ENCODE peak calls at places on chromosomes 12 and 14, in seven cellular contexts. V, G, Q, A, K, D and I are unnamed samples.

GRCh38 chr12:41254546-41254945 is 66.4 kb downstream of the PDZRN4 start:
- DNase-seq in V (peak), G (no peak), Q (no peak), A (no peak), K (no peak), D (peak), I (no peak)

GRCh38 chr12:131983554-131983953 is 33.8 kb downstream of the EP400 start:
- DNase-seq in V (no peak), G (no peak), Q (no peak), A (no peak), K (no peak), D (no peak), I (no peak)

GRCh38 chr12:18750087-18750486 is 12.2 kb downstream of the CAPZA3 start:
- DNase-seq in V (peak), G (no peak), Q (peak), A (no peak), K (no peak), D (peak), I (no peak)

GRCh38 chr14:66468778-66469367 is 17.3 kb upstream of the CCDC196 start:
- DNase-seq in V (no peak), G (no peak), Q (peak), A (no peak), K (no peak), D (no peak), I (no peak)

GRCh38 chr14:69811868-69812252 is 14.8 kb upstream of the SLC10A1 start:
- DNase-seq in V (no peak), G (no peak), Q (no peak), A (no peak), K (no peak), D (no peak), I (no peak)

GRCh38 chr12:74449872-74450271 is 87.8 kb upstream of the ATXN7L3B start:
- DNase-seq in V (no peak), G (no peak), Q (no peak), A (peak), K (no peak), D (peak), I (no peak)

GRCh38 chr12:116492703-116493324 is 66.4 kb upstream of the MAP1LC3B2 start:
- DNase-seq in V (peak), G (no peak), Q (peak), A (peak), K (no peak), D (peak), I (no peak)

GRCh38 chr14:75539562-75540478 is 17.6 kb downstream of the BATF start:
- DNase-seq in V (no peak), G (peak), Q (peak), A (no peak), K (no peak), D (no peak), I (no peak)

GRCh38 chr14:100944052-100944451 is 40.5 kb upstream of the RTL1 start:
- DNase-seq in V (no peak), G (no peak), Q (no peak), A (no peak), K (no peak), D (no peak), I (no peak)

GRCh38 chr12:124721501-124722154 is 142.0 kb downstream of the SCARB1 start:
- DNase-seq in V (no peak), G (no peak), Q (no peak), A (no peak), K (no peak), D (peak), I (no peak)

GRCh38 chr14:85527006-85527405 is 2.9 kb upstream of the FLRT2 start:
- DNase-seq in V (no peak), G (no peak), Q (no peak), A (peak), K (no peak), D (peak), I (no peak)

GRCh38 chr14:73368621-73369020 is 89.7 kb downstream of the NUMB start:
- DNase-seq in V (no peak), G (no peak), Q (no peak), A (no peak), K (no peak), D (no peak), I (no peak)

GRCh38 chr12:3601466-3602150 is 110.6 kb downstream of the PRMT8 start:
- DNase-seq in V (no peak), G (no peak), Q (no peak), A (peak), K (no peak), D (no peak), I (no peak)

GRCh38 chr14:55026793-55027560 is at the start of the genes SOCS4 and WDHD1:
- DNase-seq in V (peak), G (peak), Q (peak), A (peak), K (peak), D (peak), I (no peak)

GRCh38 chr14:55026441-55026792 is 482 bp downstream of the WDHD1 start:
- DNase-seq in V (no peak), G (no peak), Q (no peak), A (no peak), K (no peak), D (no peak), I (no peak)

GRCh38 chr14:55028066-55028465 is 1.0 kb downstream of the SOCS4 start:
- DNase-seq in V (no peak), G (no peak), Q (no peak), A (peak), K (no peak), D (no peak), I (no peak)

GRCh38 chr14:55028476-55028875 is 1.4 kb downstream of the SOCS4 start:
- DNase-seq in V (no peak), G (no peak), Q (no peak), A (no peak), K (no peak), D (no peak), I (no peak)

DNA sequence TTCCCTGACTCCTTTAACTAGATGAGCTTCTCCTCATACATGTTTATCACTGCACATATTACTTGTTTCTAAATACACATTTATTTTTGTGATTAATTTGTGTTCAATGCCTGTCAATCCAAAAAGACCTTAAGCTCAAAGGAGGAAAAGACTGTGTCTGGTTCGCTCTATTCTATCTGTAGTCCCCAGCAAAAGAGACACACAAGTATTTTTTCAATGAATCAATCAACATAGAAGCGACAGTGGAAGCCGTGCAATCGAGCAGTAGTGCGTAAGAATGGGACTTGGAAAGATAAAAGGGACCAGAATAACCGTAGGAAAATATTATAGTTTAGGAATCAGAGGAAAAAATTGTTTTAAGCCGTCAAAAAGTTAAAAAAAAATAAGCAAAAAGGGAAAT is 951 bp downstream of the WDHD1 start:
- DNase-seq in V (no peak), G (no peak), Q (no peak), A (no peak), K (no peak), D (no peak), I (no peak)
- H3K27ac ChIP-seq in V (no peak), G (no peak), Q (peak), A (peak), K (no peak), D (peak), I (no peak)

DNA sequence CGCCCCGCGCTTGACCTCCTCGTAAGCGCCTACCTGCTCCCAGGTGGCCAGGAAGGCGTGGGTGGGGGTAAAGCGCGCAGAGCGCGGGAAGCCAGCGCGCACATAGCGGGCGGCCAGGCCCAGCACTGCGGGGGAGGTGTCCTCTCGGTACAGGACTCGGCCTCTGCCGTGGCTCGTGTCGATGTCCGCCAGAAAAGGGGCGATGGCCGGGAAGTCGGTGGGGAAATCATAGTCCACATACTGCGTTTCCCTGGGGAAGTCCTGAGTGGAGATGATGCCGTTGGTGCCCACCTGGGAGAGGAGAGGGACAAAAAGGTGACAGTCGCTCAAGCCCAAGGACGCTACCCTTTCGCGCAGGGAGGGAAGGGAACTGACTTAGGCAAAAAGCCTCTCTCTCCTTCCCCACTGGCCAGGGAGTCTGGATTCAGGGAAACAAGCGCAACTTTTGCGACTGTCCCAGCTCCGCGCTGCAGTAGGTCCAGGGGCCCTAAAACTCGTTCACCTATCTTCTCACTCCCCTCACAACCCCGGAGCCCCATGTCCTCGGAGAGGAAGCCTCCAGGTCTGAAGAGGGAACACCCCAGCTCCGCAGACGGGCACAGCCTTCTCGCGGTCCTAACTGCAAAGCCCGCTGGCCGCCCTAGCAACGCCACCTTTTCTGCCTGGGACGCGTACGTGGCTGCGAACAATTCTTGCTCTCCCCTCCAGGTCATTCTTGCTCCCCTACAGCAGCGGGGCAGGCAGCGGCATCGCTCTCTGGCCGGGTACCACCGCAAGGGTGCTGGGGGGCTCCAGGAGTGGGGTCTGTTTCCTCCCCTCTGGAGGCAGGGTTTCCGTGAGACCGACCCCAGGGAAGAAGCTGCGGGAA is 752 bp downstream of the NID2 start:
- DNase-seq in V (no peak), G (no peak), Q (peak), A (peak), K (no peak), D (peak), I (no peak)
- H3K4me3 ChIP-seq in V (no peak), G (peak), Q (peak), A (peak), K (peak), D (peak), I (peak)

GRCh38 chr14:94819531-94819930 is 49.6 kb upstream of the GSC start:
- DNase-seq in V (no peak), G (no peak), Q (no peak), A (peak), K (no peak), D (no peak), I (no peak)
- H3K27ac ChIP-seq in V (no peak), G (no peak), Q (no peak), A (no peak), K (no peak), D (no peak), I (no peak)

GRCh38 chr14:23407516-23408306 is at the start of gene MYH6:
- DNase-seq in V (no peak), G (no peak), Q (no peak), A (no peak), K (no peak), D (no peak), I (no peak)

GRCh38 chr14:23405516-23406025 is 2.5 kb downstream of the MYH6 start:
- DNase-seq in V (no peak), G (no peak), Q (no peak), A (no peak), K (no peak), D (no peak), I (no peak)

GRCh38 chr14:23408307-23408630 is 196 bp upstream of the MYH6 start:
- DNase-seq in V (no peak), G (no peak), Q (no peak), A (no peak), K (no peak), D (no peak), I (no peak)

GRCh38 chr14:23406244-23406643 is 1.8 kb downstream of the MYH6 start:
- DNase-seq in V (no peak), G (no peak), Q (no peak), A (peak), K (no peak), D (no peak), I (no peak)

GRCh38 chr14:23406725-23407355 is 1.2 kb downstream of the MYH6 start:
- DNase-seq in V (no peak), G (no peak), Q (no peak), A (no peak), K (no peak), D (no peak), I (no peak)
- H3K4me3 ChIP-seq in V (no peak), G (no peak), Q (no peak), A (no peak), K (no peak), D (no peak), I (no peak)

GRCh38 chr12:109860961-109861360 is 19.4 kb downstream of the GLTP start:
- DNase-seq in V (no peak), G (no peak), Q (no peak), A (no peak), K (no peak), D (no peak), I (no peak)

GRCh38 chr12:109858764-109859163 is 21.6 kb downstream of the GLTP start:
- DNase-seq in V (no peak), G (no peak), Q (no peak), A (no peak), K (no peak), D (no peak), I (no peak)

GRCh38 chr12:109857715-109858114 is 22.6 kb downstream of the GLTP start:
- DNase-seq in V (no peak), G (no peak), Q (no peak), A (no peak), K (no peak), D (no peak), I (no peak)

DNA sequence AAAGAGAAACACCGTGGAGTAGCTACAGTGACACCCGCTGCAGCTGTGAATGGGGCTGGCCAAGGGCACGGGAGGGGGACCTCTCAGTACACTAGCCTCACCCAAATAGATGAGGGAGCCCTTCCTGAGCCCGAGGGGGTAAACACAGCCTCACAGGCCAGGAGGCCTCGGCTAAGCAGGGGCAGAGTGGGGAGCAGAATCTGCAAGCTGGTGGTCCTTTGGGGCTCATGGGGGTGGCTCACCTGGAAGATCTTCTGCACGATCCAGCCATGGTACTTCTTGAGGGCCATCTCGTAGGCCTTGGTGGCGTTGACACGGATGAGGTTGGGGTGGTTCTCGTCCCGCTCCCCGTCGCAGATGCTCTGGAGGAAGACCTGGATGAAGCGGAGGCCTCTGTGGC is 22.2 kb upstream of the TRPV4 start:
- DNase-seq in V (no peak), G (no peak), Q (no peak), A (no peak), K (no peak), D (no peak), I (no peak)
- H3K27ac ChIP-seq in V (no peak), G (no peak), Q (no peak), A (no peak), K (no peak), D (no peak), I (no peak)

DNA sequence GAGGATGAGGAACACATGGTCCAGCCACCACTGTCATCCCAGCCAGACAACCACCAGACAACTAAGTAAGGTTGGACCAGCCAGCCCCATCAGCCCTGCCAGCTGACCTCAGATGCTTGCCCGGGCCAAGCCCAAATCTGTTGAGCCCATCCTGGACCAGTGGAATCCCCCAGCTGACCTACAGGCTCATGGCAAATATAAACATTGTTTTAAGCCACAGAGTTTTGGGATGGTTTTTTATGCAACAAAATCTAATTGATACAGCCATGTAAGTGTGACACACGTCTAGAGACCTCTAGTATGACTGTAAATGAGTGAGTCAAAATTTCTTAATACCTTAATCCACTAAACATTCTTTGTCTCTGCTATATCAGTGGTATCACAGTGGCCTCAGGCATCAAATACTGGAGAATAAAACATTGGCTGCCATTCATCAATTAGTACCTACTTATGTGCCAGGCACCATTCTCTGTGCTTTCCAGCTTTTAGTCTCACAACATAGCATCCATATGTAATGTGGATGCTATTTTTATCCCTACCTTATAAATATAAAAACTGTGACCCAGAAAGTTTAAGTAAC is 24.2 kb upstream of the NT5DC3 start:
- DNase-seq in V (no peak), G (no peak), Q (no peak), A (no peak), K (no peak), D (no peak), I (no peak)
- H3K4me3 ChIP-seq in V (no peak), G (no peak), Q (no peak), A (no peak), K (no peak), D (no peak), I (no peak)

DNA sequence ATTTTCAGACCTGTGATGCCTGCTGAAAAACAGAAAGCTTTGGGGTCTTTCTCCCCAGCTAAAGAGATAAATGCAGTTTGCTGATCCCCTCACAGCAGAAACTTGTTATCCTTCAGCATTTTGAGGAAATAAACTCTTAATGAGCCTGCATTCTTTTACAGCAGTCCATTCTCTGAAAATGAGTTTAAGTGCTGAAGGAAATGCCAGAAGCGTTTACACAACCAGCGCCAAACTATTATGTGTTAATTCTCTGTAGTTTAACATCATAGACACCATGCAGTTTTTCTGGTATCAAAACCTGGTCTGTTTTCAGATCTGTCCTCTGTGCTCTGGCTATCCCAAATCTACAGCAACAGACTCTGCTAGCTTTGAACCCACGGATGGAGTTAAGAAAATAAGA is 291.3 kb downstream of the NPAS3 start:
- DNase-seq in V (no peak), G (no peak), Q (no peak), A (peak), K (no peak), D (peak), I (no peak)
- H3K27ac ChIP-seq in V (no peak), G (no peak), Q (no peak), A (peak), K (no peak), D (no peak), I (no peak)